ENCODE peak calls at places on chromosomes 16 and 17, in nine cellular contexts. E is A549; V is stomach; N is ascending aorta; X is cardiac fibroblast; S is fibroblast of mammary gland; Z is PC-9; O is neural progenitor cell; H is CD8-positive, alpha-beta T cell. P is an unnamed sample.

GRCh38 chr17:6755731-6756184 is at the start of gene XAF1:
- DNase-seq in V (peak), S (peak), H (peak), E (no peak), O (no peak), N (no peak), X (peak), Z (no peak), P (no peak)

GRCh38 chr16:14202697-14203096 is 131.6 kb downstream of the MRTFB start:
- DNase-seq in V (no peak), H (no peak), O (peak), X (peak), S (peak), N (no peak), Z (no peak), E (no peak), P (no peak)

GRCh38 chr17:73546770-73547345 is 97.4 kb downstream of the SDK2 start:
- DNase-seq in E (peak), X (peak), Z (no peak), S (peak), O (peak), N (no peak), V (peak), H (peak), P (peak)

GRCh38 chr16:77600555-77600954 is 121.8 kb upstream of the NUDT7 start:
- DNase-seq in Z (no peak), X (no peak), S (no peak), O (no peak), H (no peak), E (no peak), N (no peak), V (no peak), P (no peak)

GRCh38 chr16:49023095-49023494 is 258.5 kb downstream of the CBLN1 start:
- DNase-seq in S (peak), Z (no peak), N (no peak), E (no peak), V (no peak), X (peak), H (no peak), O (no peak), P (peak)

GRCh38 chr16:84739349-84740124 is 39.7 kb downstream of the USP10 start:
- DNase-seq in V (no peak), S (peak), H (no peak), X (peak), N (no peak), Z (no peak), E (no peak), O (no peak), P (no peak)

GRCh38 chr16:19384656-19385055 is 33.0 kb upstream of the TMC5 start:
- DNase-seq in O (no peak), S (no peak), V (peak), N (no peak), X (no peak), E (no peak), Z (peak), H (no peak), P (no peak)

GRCh38 chr17:37543527-37544122 is 53.9 kb downstream of the DUSP14 start:
- DNase-seq in H (no peak), N (no peak), O (no peak), X (no peak), V (no peak), S (peak), Z (no peak), E (no peak), P (no peak)

GRCh38 chr17:51079049-51079448 is 41.6 kb downstream of the SPAG9 start:
- DNase-seq in V (no peak), N (no peak), H (no peak), E (no peak), X (peak), O (no peak), Z (no peak), S (peak), P (peak)

GRCh38 chr17:14300628-14301278 is at the start of gene HS3ST3B1:
- DNase-seq in E (peak), S (peak), H (peak), Z (no peak), O (peak), N (peak), X (peak), V (peak), P (peak)

GRCh38 chr17:79850571-79851460 is 11.6 kb upstream of the CBX4 start:
- DNase-seq in H (no peak), V (no peak), Z (peak), N (no peak), E (peak), O (no peak), X (no peak), S (peak), P (no peak)

GRCh38 chr16:2252806-2253148 is 1.4 kb upstream of the ECI1 start:
- DNase-seq in H (no peak), Z (no peak), E (no peak), N (no peak), X (no peak), V (no peak), S (no peak), O (no peak), P (no peak)

GRCh38 chr16:5025171-5025632 is 8.5 kb downstream of the NAGPA start:
- DNase-seq in O (peak), H (no peak), E (peak), V (peak), X (no peak), N (no peak), Z (no peak), S (no peak), P (no peak)

GRCh38 chr16:30950516-30951073 is 1.7 kb downstream of the ORAI3 start:
- DNase-seq in N (no peak), V (no peak), E (no peak), Z (no peak), S (no peak), O (no peak), X (no peak), H (no peak), P (no peak)

GRCh38 chr16:57372372-57373116 is at the start of gene CX3CL1:
- DNase-seq in O (peak), E (no peak), Z (no peak), H (no peak), X (peak), S (peak), N (no peak), V (peak), P (no peak)

GRCh38 chr16:47377156-47377555 is 83.7 kb downstream of the ITFG1 start:
- DNase-seq in V (no peak), O (no peak), H (no peak), E (no peak), X (no peak), S (peak), Z (no peak), N (no peak), P (no peak)

GRCh38 chr17:12789075-12789975 is at the start of gene ARHGAP44:
- DNase-seq in H (no peak), E (peak), X (peak), Z (no peak), N (no peak), S (peak), V (peak), O (peak), P (no peak)

GRCh38 chr17:4175921-4176802 is 33.2 kb downstream of the CYB5D2 start:
- DNase-seq in E (no peak), O (no peak), S (no peak), Z (no peak), N (no peak), H (peak), V (no peak), X (no peak), P (peak)

GRCh38 chr17:83007504-83008475 is 71.6 kb upstream of the METRNL start:
- DNase-seq in Z (no peak), N (no peak), X (no peak), H (no peak), O (peak), V (no peak), S (no peak), E (no peak), P (no peak)

GRCh38 chr17:83008526-83008925 is 70.9 kb upstream of the METRNL start:
- DNase-seq in N (no peak), O (no peak), X (no peak), Z (no peak), H (no peak), S (no peak), E (no peak), V (no peak), P (no peak)

GRCh38 chr17:83005639-83006038 is 73.8 kb upstream of the METRNL start:
- DNase-seq in N (no peak), Z (no peak), H (no peak), V (no peak), E (no peak), X (no peak), S (no peak), O (no peak), P (no peak)

GRCh38 chr17:83004791-83005380 is 74.5 kb upstream of the METRNL start:
- DNase-seq in O (no peak), X (no peak), V (no peak), N (no peak), E (no peak), Z (no peak), S (no peak), H (no peak), P (no peak)

GRCh38 chr17:83006515-83007455 is 72.6 kb upstream of the METRNL start:
- DNase-seq in N (no peak), S (no peak), V (no peak), H (no peak), E (no peak), X (no peak), O (no peak), Z (no peak), P (no peak)
- H3K4me3 ChIP-seq in N (no peak), S (no peak), V (no peak), H (no peak), E (no peak), X (no peak), O (no peak), Z (no peak), P (no peak)

GRCh38 chr17:2090804-2091534 is 36.1 kb downstream of the HIC1 start:
- DNase-seq in E (peak), V (no peak), N (no peak), X (peak), S (peak), O (peak), H (no peak), Z (peak), P (peak)
- TF ChIP-seq CTCF in E (no peak), V (peak), N (no peak), X (peak), S (peak), O (peak), H (no peak), Z (no peak), P (peak)

GRCh38 chr17:21513012-21513570 is 136.9 kb downstream of the KCNJ12 start:
- DNase-seq in O (peak), X (peak), N (no peak), H (peak), E (peak), S (peak), Z (peak), V (peak), P (peak)
- H3K4me3 ChIP-seq in O (no peak), X (no peak), N (no peak), H (no peak), E (no peak), S (no peak), Z (peak), V (no peak), P (no peak)

DNA sequence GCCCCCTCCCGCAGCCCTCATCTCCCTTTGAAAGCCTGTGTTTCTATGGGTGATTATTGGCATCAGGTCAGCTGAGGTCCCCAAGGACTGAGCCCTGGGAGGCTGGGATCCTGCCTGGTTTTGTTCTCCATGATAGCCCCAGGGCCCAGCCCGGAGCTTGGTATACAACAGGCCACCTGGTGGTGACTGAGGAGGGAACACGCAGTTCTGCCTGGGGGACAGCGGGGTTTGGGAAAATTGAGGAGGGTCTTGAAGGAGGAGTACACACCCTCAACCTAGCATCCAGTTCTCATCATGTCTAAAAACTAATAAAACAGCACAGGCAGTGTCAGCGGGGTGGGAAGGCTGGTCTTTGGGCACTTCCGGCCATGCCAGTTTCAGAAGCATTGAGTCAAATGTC is 335.1 kb downstream of the CPPED1 start:
- DNase-seq in O (peak), H (no peak), E (no peak), V (no peak), N (no peak), X (no peak), Z (no peak), S (no peak), P (no peak)
- TF ChIP-seq CTCF in O (peak), H (no peak), E (no peak), V (no peak), N (no peak), X (no peak), Z (no peak), S (no peak), P (no peak)

DNA sequence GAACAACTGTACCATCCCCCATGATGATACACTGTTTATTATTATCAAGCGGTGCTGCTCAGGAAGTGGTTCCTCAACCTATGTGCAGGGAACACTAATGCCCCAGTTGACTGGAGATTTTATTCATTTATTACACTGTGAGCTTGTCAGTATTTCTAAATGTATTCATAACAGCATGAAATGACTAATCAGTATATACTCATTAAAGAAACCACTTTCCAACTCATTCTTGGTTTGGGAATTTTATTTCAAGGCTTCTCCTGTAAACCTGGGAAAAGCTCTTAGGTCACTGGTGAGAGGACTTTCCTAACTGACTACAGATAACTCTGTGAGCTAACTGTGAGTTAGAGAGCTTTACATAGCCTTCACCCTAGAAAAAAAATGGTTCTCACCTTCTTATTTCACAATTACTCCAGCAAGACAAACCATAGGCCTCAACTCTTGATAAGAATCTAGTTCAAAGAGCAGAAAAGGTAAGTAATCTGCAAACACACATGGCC is 42.5 kb downstream of the NXPH3 start:
- DNase-seq in V (no peak), O (no peak), S (peak), H (no peak), Z (no peak), E (no peak), N (no peak), X (no peak), P (no peak)
- H3K4me3 ChIP-seq in V (no peak), O (no peak), S (no peak), H (no peak), Z (no peak), E (no peak), N (no peak), X (no peak), P (no peak)

GRCh38 chr17:77427471-77427991 is 286.8 kb downstream of the SEC14L1 start:
- DNase-seq in X (peak), V (no peak), Z (no peak), H (no peak), E (no peak), N (no peak), S (peak), O (no peak), P (no peak)
- TF ChIP-seq CTCF in X (no peak), V (no peak), Z (no peak), H (no peak), E (no peak), N (no peak), S (no peak), O (no peak), P (no peak)

GRCh38 chr17:8698142-8699050 is 46.2 kb downstream of the CCDC42 start:
- DNase-seq in E (no peak), X (peak), S (peak), Z (no peak), O (no peak), H (no peak), V (no peak), N (no peak), P (peak)
- H3K4me3 ChIP-seq in E (no peak), X (no peak), S (peak), Z (no peak), O (no peak), H (no peak), V (peak), N (peak), P (peak)

GRCh38 chr16:76461836-76462235 is 184.6 kb downstream of the CNTNAP4 start:
- DNase-seq in E (no peak), S (no peak), O (no peak), V (no peak), H (no peak), N (no peak), X (no peak), Z (no peak), P (no peak)
- TF ChIP-seq CTCF in E (no peak), S (no peak), O (no peak), V (no peak), H (no peak), N (no peak), X (no peak), Z (no peak), P (no peak)